ENCODE peak calls at places on chromosomes 6 and 20, in ten cellular contexts. B is HTR-8/SVneo; G is stimulated activated CD4-positive, alpha-beta T cell treated with anti-CD3 and anti-CD28 coated beads, TNF-alpha, amount 100 ng/mL, for 4 hours; Q is stimulated activated effector memory CD8-positive, alpha-beta T cell treated with anti-CD3 and anti-CD28 coated beads, Interleukin-12 subunit alpha, Interleukin-12 subunit beta, amount 100 ng/mL, for 72 hours; I is fibroblast of mammary gland; E is RPMI8226; U is HEK293T; P is IMR-90; C is CD4-positive, CD25-positive, alpha-beta regulatory T cell; L is GM04504. S is an unnamed sample.
A peak's percentile ranks its signal among the peaks of the same experiment; 100 is the strongest.

GRCh38 chr6:122730775-122731386 is 48.6 kb upstream of the FABP7 start:
- DNase-seq in B (peak; percentile 22), G (no peak), Q (no peak), I (peak; percentile 54), E (peak; percentile 22), U (peak; percentile 44), P (peak; percentile 54), C (peak; percentile 20), L (peak; percentile 20), S (no peak)

GRCh38 chr6:104526383-104526782 is 333.3 kb downstream of the HACE1 start:
- DNase-seq in B (no peak), G (no peak), Q (no peak), I (no peak), E (no peak), U (no peak), P (no peak), C (no peak), L (no peak), S (no peak)

GRCh38 chr6:135013211-135013610 is 41.4 kb downstream of the HBS1L start:
- DNase-seq in B (no peak), G (no peak), Q (no peak), I (no peak), E (no peak), U (no peak), P (no peak), C (no peak), L (no peak), S (no peak)

GRCh38 chr6:116253188-116253504 is 729 bp downstream of the TSPYL4 start:
- DNase-seq in B (no peak), G (no peak), Q (no peak), I (no peak), E (no peak), U (no peak), P (no peak), C (no peak), L (no peak), S (no peak)

GRCh38 chr6:49958180-49958579 is 5.8 kb downstream of the DEFB114 start:
- DNase-seq in B (no peak), G (no peak), Q (no peak), I (no peak), E (no peak), U (no peak), P (no peak), C (no peak), L (no peak), S (no peak)

GRCh38 chr6:156628805-156629204 is 148.4 kb upstream of the ARID1B start:
- DNase-seq in B (no peak), G (no peak), Q (no peak), I (no peak), E (no peak), U (no peak), P (no peak), C (no peak), L (no peak), S (no peak)

GRCh38 chr20:62192635-62193034 is 9.8 kb downstream of the MTG2 start:
- DNase-seq in B (no peak), G (no peak), Q (no peak), I (no peak), E (no peak), U (no peak), P (no peak), C (no peak), L (no peak), S (no peak)

GRCh38 chr20:63423751-63424150 is 48.7 kb downstream of the KCNQ2 start:
- DNase-seq in B (no peak), G (no peak), Q (no peak), I (no peak), E (no peak), U (no peak), P (no peak), C (no peak), L (no peak), S (no peak)

GRCh38 chr6:572596-573265 is 84.2 kb downstream of the HUS1B start:
- DNase-seq in B (no peak), G (no peak), Q (no peak), I (no peak), E (no peak), U (no peak), P (peak; percentile 9), C (no peak), L (no peak), S (no peak)

S was measured in NCI-H226.